ENCODE peak calls at places on chromosome 4, in four cellular contexts. J is effector memory CD8-positive, alpha-beta T cell; N is ACHN; T is skeletal muscle cell. R is an unnamed sample.

GRCh38 chr4:99117876-99118693 is 26.0 kb downstream of the ADH4 start:
- DNase-seq in J (no peak), N (peak), T (no peak), R (no peak)

GRCh38 chr4:127484101-127484500 is 148.7 kb upstream of the INTU start:
- DNase-seq in J (no peak), N (no peak), T (no peak), R (peak)

GRCh38 chr4:123401466-123402175 is 5.0 kb downstream of the SPRY1 start:
- DNase-seq in J (no peak), N (no peak), T (no peak), R (no peak)

GRCh38 chr4:8016527-8016926 is 76.9 kb upstream of the AFAP1 start:
- DNase-seq in J (no peak), N (no peak), T (no peak), R (no peak)

GRCh38 chr4:106766519-106766918 is 269.6 kb downstream of the DKK2 start:
- DNase-seq in J (no peak), N (no peak), T (no peak), R (no peak)

GRCh38 chr4:37305984-37306383 is 61.4 kb downstream of the NWD2 start:
- DNase-seq in J (no peak), N (no peak), T (no peak), R (no peak)

GRCh38 chr4:25914670-25915358 is 794 bp downstream of the SMIM20 start:
- DNase-seq in J (no peak), N (no peak), T (no peak), R (no peak)

GRCh38 chr4:125315571-125316390 is 1.0 kb downstream of the FAT4 start:
- DNase-seq in J (no peak), N (peak), T (no peak), R (no peak)

GRCh38 chr4:168537556-168537955 is 40.7 kb downstream of the PALLD start:
- DNase-seq in J (no peak), N (no peak), T (no peak), R (no peak)

GRCh38 chr4:180909279-180909678 is 1333.9 kb upstream of the TENM3 start:
- DNase-seq in J (no peak), N (peak), T (no peak), R (peak)

GRCh38 chr4:7226993-7227392 is 34.7 kb downstream of the SORCS2 start:
- DNase-seq in J (no peak), N (no peak), T (no peak), R (no peak)

GRCh38 chr4:98722000-98722399 is 63.6 kb upstream of the TSPAN5 start:
- DNase-seq in J (no peak), N (no peak), T (no peak), R (no peak)

GRCh38 chr4:156638925-156639605 is 332.5 kb downstream of the PDGFC start:
- DNase-seq in J (no peak), N (no peak), T (peak), R (no peak)

GRCh38 chr4:115152081-115152480 is 38.7 kb upstream of the NDST4 start:
- DNase-seq in J (no peak), N (no peak), T (no peak), R (no peak)

GRCh38 chr4:53196872-53197759 is 168.7 kb downstream of the SCFD2 start:
- DNase-seq in J (no peak), N (peak), T (peak), R (peak)

GRCh38 chr4:80202784-80203553 is 5.7 kb downstream of the PRDM8 start:
- DNase-seq in J (peak), N (no peak), T (no peak), R (no peak)

GRCh38 chr4:183920512-183920911 is 15.4 kb downstream of the STOX2 start:
- DNase-seq in J (no peak), N (no peak), T (no peak), R (no peak)

GRCh38 chr4:89254847-89255246 is 52.8 kb downstream of the GPRIN3 start:
- DNase-seq in J (peak), N (peak), T (no peak), R (peak)

GRCh38 chr4:72568959-72569718 is at the start of gene ADAMTS3:
- DNase-seq in J (no peak), N (peak), T (peak), R (peak)

GRCh38 chr4:185033950-185034349 is 15.7 kb downstream of the HELT start:
- DNase-seq in J (no peak), N (no peak), T (no peak), R (no peak)

GRCh38 chr4:158018090-158018808 is 154.6 kb downstream of the GASK1B start:
- DNase-seq in J (no peak), N (no peak), T (no peak), R (peak)

GRCh38 chr4:22901631-22902030 is 208.9 kb downstream of the GBA3 start:
- DNase-seq in J (no peak), N (no peak), T (no peak), R (no peak)

GRCh38 chr4:130574215-130574614 is 1478.3 kb downstream of the C4orf33 start:
- DNase-seq in J (no peak), N (no peak), T (no peak), R (no peak)

GRCh38 chr4:127120706-127121105 is 512.1 kb upstream of the INTU start:
- DNase-seq in J (no peak), N (no peak), T (no peak), R (no peak)

GRCh38 chr4:159487284-159487747 is 384.4 kb downstream of the RAPGEF2 start:
- DNase-seq in J (no peak), N (peak), T (peak), R (peak)

GRCh38 chr4:69051576-69051943 is 44.7 kb upstream of the UGT2B7 start:
- DNase-seq in J (no peak), N (no peak), T (no peak), R (no peak)

GRCh38 chr4:2295535-2296442 is 33.9 kb upstream of the MXD4 start:
- DNase-seq in J (no peak), N (no peak), T (no peak), R (no peak)

GRCh38 chr4:1187182-1187581 is 14.8 kb upstream of the SPON2 start:
- DNase-seq in J (peak), N (no peak), T (no peak), R (no peak)

GRCh38 chr4:41384992-41385391 is 128.3 kb downstream of the UCHL1 start:
- DNase-seq in J (no peak), N (no peak), T (no peak), R (peak)

GRCh38 chr4:123505457-123506310 is 109.1 kb downstream of the SPRY1 start:
- DNase-seq in J (peak), N (peak), T (no peak), R (no peak)

GRCh38 chr4:113637823-113638691 is 123.5 kb downstream of the CAMK2D start:
- DNase-seq in J (no peak), N (no peak), T (no peak), R (no peak)

GRCh38 chr4:131566026-131566425 is 1583.1 kb upstream of the PCDH10 start:
- DNase-seq in J (no peak), N (no peak), T (no peak), R (peak)